ENCODE peak calls at places on chromosomes 13 and 19, in four cellular contexts. P, G, O and W are unnamed samples.

GRCh38 chr19:30596813-30597399 is 224.7 kb downstream of the ZNF536 start:
- DNase-seq in P (no peak), G (no peak), O (no peak), W (no peak)

GRCh38 chr13:99122171-99122570 is 78.5 kb upstream of the UBAC2 start:
- DNase-seq in P (no peak), G (no peak), O (no peak), W (no peak)

GRCh38 chr13:48761256-48761655 is 107.5 kb downstream of the CYSLTR2 start:
- DNase-seq in P (no peak), G (no peak), O (no peak), W (no peak)

GRCh38 chr19:18499055-18499775 is 22.7 kb downstream of the ELL start:
- DNase-seq in O (no peak), G (no peak), P (no peak), W (no peak)

GRCh38 chr13:77853701-77854100 is 64.9 kb downstream of the EDNRB start:
- DNase-seq in P (no peak), O (peak; percentile 86), G (no peak), W (no peak)

GRCh38 chr13:35343417-35343816 is 133.1 kb downstream of the MAB21L1 start:
- DNase-seq in P (no peak), G (no peak), O (no peak), W (no peak)

GRCh38 chr19:49975051-49975450 is 14.1 kb upstream of the SIGLEC11 start:
- DNase-seq in P (no peak), G (no peak), O (no peak), W (no peak)

GRCh38 chr19:6540918-6541689 is 10.3 kb downstream of the TNFSF9 start:
- DNase-seq in O (no peak), G (no peak), P (no peak), W (no peak)

GRCh38 chr19:38251564-38252051 is 4.6 kb downstream of the PPP1R14A start:
- DNase-seq in P (peak; percentile 71), G (no peak), O (no peak), W (no peak)

GRCh38 chr19:40144947-40145748 is 46.1 kb upstream of the MAP3K10 start:
- DNase-seq in O (no peak), P (no peak), G (no peak), W (no peak)